ENCODE peak calls at places on chromosomes 4 and X, in seven cellular contexts. S, W, X, B, I, D and V are unnamed samples.

GRCh38 chrX:19907794-19908193 is 20.4 kb upstream of the SH3KBP1 start:
- DNase-seq in S (no peak), W (no peak), X (no peak), B (no peak), I (no peak), D (no peak), V (no peak)

GRCh38 chr4:84366932-84367331 is 132.2 kb downstream of the NKX6-1 start:
- DNase-seq in S (no peak), W (peak), X (no peak), B (no peak), I (no peak), D (no peak), V (no peak)

GRCh38 chrX:113558576-113558975 is 717.9 kb upstream of the AMOT start:
- DNase-seq in S (no peak), W (no peak), X (no peak), B (no peak), I (no peak), D (no peak), V (no peak)

GRCh38 chr4:154590329-154591006 is at the start of gene FGA:
- DNase-seq in S (no peak), W (peak), X (no peak), B (no peak), I (no peak), D (no peak), V (no peak)

GRCh38 chr4:74158561-74159396 is 861 bp downstream of the MTHFD2L start:
- DNase-seq in S (no peak), W (peak), X (no peak), B (peak), I (no peak), D (no peak), V (peak)

GRCh38 chr4:41594439-41594838 is 56.5 kb downstream of the LIMCH1 start:
- DNase-seq in S (no peak), W (peak), X (no peak), B (no peak), I (no peak), D (peak), V (no peak)

GRCh38 chr4:74794341-74794801 is at the start of gene BTC:
- DNase-seq in S (no peak), W (peak), X (peak), B (peak), I (peak), D (peak), V (peak)

GRCh38 chr4:99013402-99013843 is 17.9 kb downstream of the METAP1 start:
- DNase-seq in S (no peak), W (no peak), X (no peak), B (no peak), I (no peak), D (no peak), V (no peak)

GRCh38 chr4:2512396-2513135 is 23.9 kb upstream of the FAM193A start:
- DNase-seq in S (no peak), W (no peak), X (no peak), B (no peak), I (no peak), D (no peak), V (peak)

GRCh38 chr4:139933104-139933503 is 220.9 kb downstream of the MAML3 start:
- DNase-seq in S (no peak), W (no peak), X (no peak), B (no peak), I (no peak), D (no peak), V (no peak)

GRCh38 chr4:95701500-95701899 is 138.4 kb upstream of the PDHA2 start:
- DNase-seq in S (no peak), W (peak), X (no peak), B (no peak), I (no peak), D (no peak), V (no peak)

GRCh38 chr4:80202190-80202711 is 4.9 kb downstream of the PRDM8 start:
- DNase-seq in S (peak), W (no peak), X (no peak), B (peak), I (peak), D (no peak), V (peak)

GRCh38 chrX:1656379-1656778 is 41.5 kb downstream of the ASMT start:
- DNase-seq in S (no peak), W (no peak), X (no peak), B (no peak), I (no peak), D (no peak), V (no peak)

GRCh38 chr4:43875655-43876054 is 573.0 kb downstream of the KCTD8 start:
- DNase-seq in S (no peak), W (no peak), X (no peak), B (no peak), I (no peak), D (no peak), V (no peak)

GRCh38 chrX:13013353-13014110 is 30.9 kb downstream of the FAM9C start:
- DNase-seq in S (no peak), W (no peak), X (no peak), B (no peak), I (peak), D (no peak), V (peak)

GRCh38 chr4:159240690-159241089 is 137.8 kb downstream of the RAPGEF2 start:
- DNase-seq in S (no peak), W (no peak), X (no peak), B (no peak), I (no peak), D (no peak), V (no peak)

GRCh38 chr4:8642651-8643321 is 50.2 kb downstream of the CPZ start:
- DNase-seq in S (no peak), W (no peak), X (no peak), B (no peak), I (no peak), D (no peak), V (no peak)

GRCh38 chrX:38066934-38067333 is 60.6 kb downstream of the SYTL5 start:
- DNase-seq in S (no peak), W (no peak), X (no peak), B (no peak), I (no peak), D (no peak), V (no peak)

GRCh38 chr4:140427104-140427918 is at the start of gene CLGN:
- DNase-seq in S (peak), W (peak), X (peak), B (peak), I (peak), D (peak), V (peak)

GRCh38 chr4:186137193-186137792 is 32.8 kb downstream of the FAM149A start:
- DNase-seq in S (no peak), W (peak), X (peak), B (peak), I (no peak), D (no peak), V (no peak)

GRCh38 chrX:133983974-133984578 is 1.3 kb downstream of the GPC3 start:
- DNase-seq in S (no peak), W (no peak), X (no peak), B (peak), I (no peak), D (no peak), V (no peak)

GRCh38 chrX:31279359-31279758 is 207.5 kb upstream of the FTHL17 start:
- DNase-seq in S (no peak), W (peak), X (no peak), B (peak), I (no peak), D (no peak), V (no peak)

GRCh38 chr4:11182031-11182430 is 246.7 kb downstream of the HS3ST1 start:
- DNase-seq in S (no peak), W (no peak), X (no peak), B (no peak), I (no peak), D (no peak), V (no peak)

GRCh38 chrX:22652596-22652995 is 347.2 kb upstream of the DDX53 start:
- DNase-seq in S (no peak), W (peak), X (peak), B (peak), I (no peak), D (no peak), V (no peak)

GRCh38 chrX:104113237-104113965 is 1.1 kb downstream of the ZCCHC18 start:
- DNase-seq in S (peak), W (peak), X (peak), B (peak), I (peak), D (peak), V (peak)

GRCh38 chr4:55635282-55635681 is 816 bp downstream of the NMU start:
- DNase-seq in S (no peak), W (no peak), X (no peak), B (peak), I (no peak), D (peak), V (no peak)